ENCODE peak calls at places on chromosomes 4 and X, in six cellular contexts. I, Q, V, D, K and U are unnamed samples.

GRCh38 chr4:172850838-172851237 is 317.8 kb upstream of the GALNT7 start:
- DNase-seq in D (peak), V (peak), I (no peak), Q (no peak), K (no peak), U (no peak)

GRCh38 chr4:89737888-89738287 is 99.1 kb downstream of the SNCA start:
- DNase-seq in I (no peak), D (no peak), Q (no peak), K (no peak), V (peak), U (peak)

GRCh38 chr4:14865804-14866203 is 136.5 kb upstream of the CPEB2 start:
- DNase-seq in D (no peak), Q (no peak), I (no peak), V (no peak), K (no peak), U (no peak)

GRCh38 chr4:16222957-16223527 is 3.2 kb downstream of the TAPT1 start:
- DNase-seq in D (no peak), V (no peak), K (no peak), I (no peak), Q (no peak), U (no peak)

GRCh38 chr4:152892985-152893384 is 43.1 kb upstream of the FHDC1 start:
- DNase-seq in Q (no peak), I (no peak), K (no peak), V (no peak), D (no peak), U (no peak)

GRCh38 chr4:1870578-1871443 is at the start of gene NSD2:
- DNase-seq in D (peak), K (peak), V (peak), Q (peak), I (peak), U (peak)

GRCh38 chr4:4914059-4914820 is 54.8 kb downstream of the MSX1 start:
- DNase-seq in I (no peak), V (peak), Q (no peak), K (no peak), D (no peak), U (peak)

GRCh38 chr4:74365761-74366160 is 816 bp downstream of the EREG start:
- DNase-seq in K (peak), I (no peak), V (no peak), Q (no peak), D (no peak), U (no peak)

GRCh38 chr4:67366341-67366861 is 178.9 kb downstream of the CENPC start:
- DNase-seq in I (no peak), D (no peak), V (no peak), Q (no peak), K (no peak), U (no peak)

GRCh38 chrX:17707731-17708130 is 29.6 kb upstream of the SCML1 start:
- DNase-seq in D (no peak), I (no peak), K (no peak), V (peak), Q (no peak), U (no peak)

GRCh38 chr4:95547708-95548471 is 883 bp downstream of the UNC5C start:
- DNase-seq in V (peak), I (peak), K (no peak), D (no peak), Q (peak), U (peak)

GRCh38 chr4:77578145-77578544 is 27.5 kb upstream of the CXCL13 start:
- DNase-seq in Q (no peak), K (no peak), D (no peak), I (no peak), V (no peak), U (no peak)

GRCh38 chr4:161343188-161343950 is 820.4 kb downstream of the FSTL5 start:
- DNase-seq in I (no peak), D (no peak), K (no peak), Q (no peak), V (no peak), U (no peak)

GRCh38 chr4:168524006-168524405 is 27.2 kb downstream of the PALLD start:
- DNase-seq in I (no peak), V (peak), Q (no peak), D (no peak), K (no peak), U (no peak)

GRCh38 chr4:12933760-12934221 is 550.3 kb downstream of the RAB28 start:
- DNase-seq in I (no peak), V (no peak), D (no peak), K (no peak), Q (no peak), U (no peak)

GRCh38 chr4:65646136-65646535 is 24.2 kb downstream of the EPHA5 start:
- DNase-seq in V (no peak), I (no peak), K (no peak), Q (no peak), D (no peak), U (no peak)

GRCh38 chrX:135910251-135910650 is 16.7 kb downstream of the SAGE1 start:
- DNase-seq in K (no peak), I (no peak), V (no peak), D (no peak), Q (no peak), U (no peak)

GRCh38 chrX:48021026-48021900 is 14.5 kb downstream of the SPACA5 start:
- DNase-seq in K (peak), D (peak), Q (peak), I (peak), V (peak), U (peak)

GRCh38 chrX:6292599-6292998 is 63.9 kb upstream of the NLGN4X start:
- DNase-seq in Q (no peak), K (no peak), V (no peak), D (no peak), I (no peak), U (no peak)

GRCh38 chr4:88569944-88570455 is 22.3 kb upstream of the HERC3 start:
- DNase-seq in Q (no peak), D (no peak), I (no peak), V (no peak), K (no peak), U (peak)

GRCh38 chr4:88575222-88575621 is 17.1 kb upstream of the HERC3 start:
- DNase-seq in K (no peak), I (no peak), D (no peak), Q (no peak), V (no peak), U (no peak)

GRCh38 chr4:88573286-88573994 is 18.8 kb upstream of the HERC3 start:
- DNase-seq in K (no peak), D (no peak), V (no peak), Q (no peak), I (no peak), U (no peak)

DNA sequence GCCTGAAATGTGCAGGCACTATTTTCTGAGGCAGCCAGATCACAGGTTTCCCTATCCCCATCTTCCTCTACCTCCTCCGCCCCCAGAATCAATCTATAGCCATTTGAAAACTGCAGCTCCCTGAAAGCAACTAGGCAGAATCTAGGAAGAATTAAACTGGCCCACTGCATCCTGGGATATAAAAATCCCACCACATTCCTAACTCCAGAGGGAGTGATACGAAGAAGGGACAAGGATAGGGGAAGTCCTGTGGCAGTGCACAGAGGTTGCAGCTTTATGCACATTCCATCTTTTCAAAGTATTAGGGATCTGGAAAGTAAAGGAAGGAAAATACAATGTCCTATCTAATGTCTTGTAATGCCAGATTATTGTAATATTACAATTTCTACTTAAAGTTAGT is 18.3 kb upstream of the HERC3 start:
- DNase-seq in K (no peak), Q (no peak), D (peak), I (no peak), V (no peak), U (no peak)
- TF ChIP-seq CTCF in K (no peak), Q (no peak), D (peak), I (peak), V (no peak), U (peak)

GRCh38 chrX:10166248-10166716 is 9.5 kb downstream of the CLCN4 start:
- DNase-seq in D (no peak), I (no peak), Q (no peak), K (no peak), V (no peak), U (no peak)
- H3K27ac ChIP-seq in D (no peak), I (no peak), Q (peak), K (peak), V (no peak), U (no peak)

GRCh38 chr4:122305853-122306252 is 73.0 kb upstream of the ADAD1 start:
- DNase-seq in I (no peak), V (no peak), Q (no peak), D (no peak), K (no peak), U (no peak)

DNA sequence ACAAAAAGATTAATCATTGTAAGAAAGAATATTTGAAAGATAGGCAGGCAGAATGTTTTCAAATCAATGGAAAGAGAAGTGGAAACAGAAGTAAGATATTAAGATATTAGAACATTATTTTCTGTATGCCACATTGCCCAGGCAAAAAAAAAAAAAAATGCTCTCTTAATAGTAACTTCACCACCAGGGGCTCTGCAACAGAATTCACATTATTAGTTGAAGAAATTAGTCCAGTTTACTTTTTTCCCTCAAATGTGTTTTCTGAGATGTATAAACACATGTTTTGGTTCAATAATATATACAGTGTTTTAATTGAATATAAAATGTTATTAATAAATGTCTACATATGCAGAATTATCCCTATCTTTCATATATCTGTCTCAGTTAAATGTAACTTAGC is 78.0 kb upstream of the ADAD1 start:
- DNase-seq in K (no peak), I (no peak), Q (no peak), V (no peak), D (no peak), U (no peak)
- TF ChIP-seq CTCF in K (no peak), I (no peak), Q (no peak), V (peak), D (no peak), U (peak)

DNA sequence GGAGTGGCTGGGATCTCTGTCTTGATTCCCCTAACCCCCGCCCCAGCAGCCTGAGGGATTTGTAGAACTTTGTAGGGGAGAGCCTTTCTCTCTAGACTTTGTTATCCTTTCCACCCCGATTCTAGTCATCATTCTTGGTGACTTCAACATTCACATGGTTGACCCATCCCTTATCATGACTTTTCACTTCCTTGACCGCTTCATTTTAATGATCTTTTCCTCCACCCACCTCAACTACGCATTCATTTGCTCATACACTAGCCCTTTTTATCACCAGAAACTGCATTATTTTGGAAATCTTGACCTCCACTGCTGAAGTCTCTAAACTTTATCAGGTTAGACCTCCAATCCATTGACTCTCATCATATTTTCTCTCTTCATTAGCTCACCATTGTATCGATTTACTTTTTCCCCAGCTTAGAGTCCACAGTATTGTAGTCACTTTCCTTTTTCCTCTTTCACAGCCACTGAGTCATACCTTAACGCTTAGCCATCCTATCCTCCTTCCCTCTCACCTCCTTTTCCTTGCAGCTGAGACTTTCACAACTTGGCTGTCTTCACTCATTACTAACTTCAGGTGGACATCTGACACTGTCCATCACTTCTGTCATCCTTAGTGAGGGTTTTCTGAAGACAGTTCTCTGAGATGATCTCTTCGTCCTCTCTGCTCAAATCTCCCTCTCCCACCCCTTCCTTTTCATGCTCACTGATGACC is 70.3 kb upstream of the ESX1 start:
- DNase-seq in I (no peak), K (no peak), V (peak), D (no peak), Q (no peak), U (peak)
- H3K27ac ChIP-seq in I (no peak), K (no peak), V (peak), D (no peak), Q (no peak), U (peak)

GRCh38 chr4:185016946-185017797 is 1.1 kb upstream of the HELT start:
- DNase-seq in D (peak), Q (no peak), I (no peak), K (no peak), V (peak), U (no peak)
- TF ChIP-seq CTCF in D (no peak), Q (no peak), I (no peak), K (no peak), V (no peak), U (no peak)

GRCh38 chr4:3237711-3238560 is 11.0 kb upstream of the MSANTD1 start:
- DNase-seq in K (no peak), D (no peak), Q (no peak), I (no peak), V (no peak), U (no peak)

GRCh38 chr4:3240936-3241522 is 7.9 kb upstream of the MSANTD1 start:
- DNase-seq in I (no peak), Q (no peak), K (no peak), D (no peak), V (no peak), U (no peak)

GRCh38 chr4:3238721-3239120 is 10.2 kb upstream of the MSANTD1 start:
- DNase-seq in V (no peak), K (no peak), Q (no peak), D (no peak), I (no peak), U (no peak)

GRCh38 chr4:3239998-3240920 is 8.7 kb upstream of the MSANTD1 start:
- DNase-seq in K (no peak), V (no peak), I (no peak), D (no peak), Q (no peak), U (no peak)

DNA sequence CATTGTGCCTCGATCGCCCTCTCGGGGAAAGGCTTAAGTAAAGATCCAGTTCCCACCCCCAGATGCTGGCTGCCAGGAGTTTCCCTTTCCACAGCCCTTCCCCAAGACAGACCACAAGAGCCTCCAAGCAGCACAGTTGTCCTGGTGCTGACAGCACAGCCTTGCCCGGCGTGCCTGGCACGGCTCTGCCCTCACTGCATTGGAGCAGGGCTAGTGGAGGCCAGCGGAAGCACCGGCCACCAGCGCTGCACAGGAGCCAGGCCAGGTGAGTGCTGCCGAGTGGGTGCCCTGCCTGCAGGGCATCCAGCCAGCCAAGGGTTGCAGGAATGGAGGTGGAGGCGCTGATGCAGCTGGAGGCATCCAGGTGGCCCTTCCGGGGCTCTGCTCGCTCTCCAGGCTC is 9.6 kb upstream of the MSANTD1 start:
- DNase-seq in Q (no peak), K (no peak), I (no peak), V (no peak), D (no peak), U (no peak)
- H3K27ac ChIP-seq in Q (no peak), K (no peak), I (no peak), V (no peak), D (no peak), U (no peak)